ENCODE peak calls at places on chromosome 15, in nine cellular contexts. One of them, this sample, is unnamed.

GRCh38 chr15:79455361-79455760 is 23.2 kb downstream of the MINAR1 start:
- DNase-seq in breast epithelium: no peak
- DNase-seq in posterior cingulate gyrus: no peak
- DNase-seq in NAMALWA: no peak
- DNase-seq in putamen: no peak
- DNase-seq in M059J: peak; percentile 7
- DNase-seq in cerebellum: no peak
- DNase-seq in HS-5: peak; percentile 18
- DNase-seq in IMR-90: peak; percentile 31
- DNase-seq in this sample: no peak

GRCh38 chr15:96330064-96330449 is 443 bp upstream of the NR2F2 start:
- DNase-seq in breast epithelium: peak; percentile 65
- DNase-seq in posterior cingulate gyrus: no peak
- DNase-seq in NAMALWA: no peak
- DNase-seq in putamen: no peak
- DNase-seq in M059J: peak; percentile 85
- DNase-seq in cerebellum: no peak
- DNase-seq in HS-5: no peak
- DNase-seq in IMR-90: peak; percentile 89
- DNase-seq in this sample: no peak

GRCh38 chr15:67569668-67570067 is 27.2 kb downstream of the MAP2K5 start:
- DNase-seq in breast epithelium: no peak
- DNase-seq in posterior cingulate gyrus: no peak
- DNase-seq in NAMALWA: no peak
- DNase-seq in putamen: no peak
- DNase-seq in M059J: no peak
- DNase-seq in cerebellum: no peak
- DNase-seq in HS-5: no peak
- DNase-seq in IMR-90: no peak
- DNase-seq in this sample: no peak

GRCh38 chr15:39145854-39146253 is 435.0 kb upstream of the THBS1 start:
- DNase-seq in breast epithelium: no peak
- DNase-seq in posterior cingulate gyrus: no peak
- DNase-seq in NAMALWA: no peak
- DNase-seq in putamen: no peak
- DNase-seq in M059J: peak; percentile 62
- DNase-seq in cerebellum: no peak
- DNase-seq in HS-5: no peak
- DNase-seq in IMR-90: peak; percentile 44
- DNase-seq in this sample: no peak

GRCh38 chr15:95742836-95743235 is 587.7 kb upstream of the NR2F2 start:
- DNase-seq in breast epithelium: no peak
- DNase-seq in posterior cingulate gyrus: no peak
- DNase-seq in NAMALWA: no peak
- DNase-seq in putamen: no peak
- DNase-seq in M059J: peak; percentile 30
- DNase-seq in cerebellum: no peak
- DNase-seq in HS-5: no peak
- DNase-seq in IMR-90: no peak
- DNase-seq in this sample: no peak

GRCh38 chr15:57476533-57476975 is 100.2 kb downstream of the CGNL1 start:
- DNase-seq in breast epithelium: no peak
- DNase-seq in posterior cingulate gyrus: no peak
- DNase-seq in NAMALWA: no peak
- DNase-seq in putamen: no peak
- DNase-seq in M059J: peak; percentile 64
- DNase-seq in cerebellum: no peak
- DNase-seq in HS-5: peak; percentile 6
- DNase-seq in IMR-90: peak; percentile 70
- DNase-seq in this sample: no peak

GRCh38 chr15:69852482-69853275 is 245.0 kb downstream of the TLE3 start:
- DNase-seq in breast epithelium: no peak
- DNase-seq in posterior cingulate gyrus: no peak
- DNase-seq in NAMALWA: no peak
- DNase-seq in putamen: no peak
- DNase-seq in M059J: peak; percentile 74
- DNase-seq in cerebellum: no peak
- DNase-seq in HS-5: peak; percentile 6
- DNase-seq in IMR-90: peak; percentile 86
- DNase-seq in this sample: no peak

GRCh38 chr15:49044761-49045571 is 1.3 kb downstream of the SECISBP2L start:
- DNase-seq in breast epithelium: no peak
- DNase-seq in posterior cingulate gyrus: no peak
- DNase-seq in NAMALWA: no peak
- DNase-seq in putamen: no peak
- DNase-seq in M059J: no peak
- DNase-seq in cerebellum: no peak
- DNase-seq in HS-5: no peak
- DNase-seq in IMR-90: peak; percentile 1
- DNase-seq in this sample: no peak

GRCh38 chr15:72184165-72184811 is 13.3 kb downstream of the GRAMD2A start:
- DNase-seq in breast epithelium: no peak
- DNase-seq in posterior cingulate gyrus: peak; percentile 50
- DNase-seq in NAMALWA: no peak
- DNase-seq in putamen: no peak
- DNase-seq in M059J: peak; percentile 77
- DNase-seq in cerebellum: no peak
- DNase-seq in HS-5: no peak
- DNase-seq in IMR-90: no peak
- DNase-seq in this sample: no peak

GRCh38 chr15:88389120-88389519 is 78.1 kb downstream of the MRPL46 start:
- DNase-seq in breast epithelium: no peak
- DNase-seq in posterior cingulate gyrus: no peak
- DNase-seq in NAMALWA: peak; percentile 13
- DNase-seq in putamen: no peak
- DNase-seq in M059J: no peak
- DNase-seq in cerebellum: no peak
- DNase-seq in HS-5: no peak
- DNase-seq in IMR-90: no peak
- DNase-seq in this sample: no peak

GRCh38 chr15:28104326-28104725 is 5.2 kb upstream of the OCA2 start:
- DNase-seq in breast epithelium: no peak
- DNase-seq in posterior cingulate gyrus: no peak
- DNase-seq in NAMALWA: no peak
- DNase-seq in putamen: no peak
- DNase-seq in M059J: no peak
- DNase-seq in cerebellum: no peak
- DNase-seq in HS-5: no peak
- DNase-seq in IMR-90: no peak
- DNase-seq in this sample: no peak

GRCh38 chr15:99480223-99480810 is 85.5 kb upstream of the MEF2A start:
- DNase-seq in breast epithelium: no peak
- DNase-seq in posterior cingulate gyrus: no peak
- DNase-seq in NAMALWA: no peak
- DNase-seq in putamen: no peak
- DNase-seq in M059J: no peak
- DNase-seq in cerebellum: no peak
- DNase-seq in HS-5: no peak
- DNase-seq in IMR-90: peak; percentile 51
- DNase-seq in this sample: no peak

GRCh38 chr15:57866149-57866736 is 159.7 kb downstream of the POLR2M start:
- DNase-seq in breast epithelium: no peak
- DNase-seq in posterior cingulate gyrus: no peak
- DNase-seq in NAMALWA: peak; percentile 83
- DNase-seq in putamen: no peak
- DNase-seq in M059J: peak; percentile 62
- DNase-seq in cerebellum: no peak
- DNase-seq in HS-5: peak; percentile 23
- DNase-seq in IMR-90: peak; percentile 15
- DNase-seq in this sample: peak; percentile 75

GRCh38 chr15:67098768-67099282 is 33.4 kb downstream of the SMAD3 start:
- DNase-seq in breast epithelium: no peak
- DNase-seq in posterior cingulate gyrus: no peak
- DNase-seq in NAMALWA: no peak
- DNase-seq in putamen: no peak
- DNase-seq in M059J: peak; percentile 50
- DNase-seq in cerebellum: no peak
- DNase-seq in HS-5: no peak
- DNase-seq in IMR-90: no peak
- DNase-seq in this sample: no peak